ENCODE peak calls at places on chromosome 13, in six cellular contexts. N is activated CD8-positive, alpha-beta memory T cell treated with anti-CD3 and anti-CD28 coated beads for 4 hours; A is cardiac muscle cell; R is MM.1S; Y is midbrain; E is right lobe of liver. Q is an unnamed sample.

GRCh38 chr13:113935523-113935922 is 38.4 kb downstream of the C13orf46 start:
- DNase-seq in N (no peak), R (no peak), Y (no peak), A (no peak), E (no peak), Q (no peak)

GRCh38 chr13:30388401-30389283 is 33.7 kb upstream of the UBE2L5 start:
- DNase-seq in Y (no peak), N (no peak), R (no peak), A (peak), E (peak), Q (no peak)

GRCh38 chr13:113061796-113062425 is 43.7 kb upstream of the F7 start:
- DNase-seq in Y (no peak), E (no peak), R (no peak), A (no peak), N (no peak), Q (no peak)

GRCh38 chr13:93420887-93421286 is 194.3 kb downstream of the GPC6 start:
- DNase-seq in E (no peak), A (no peak), Y (no peak), R (no peak), N (no peak), Q (no peak)

GRCh38 chr13:97212540-97213146 is 9.5 kb upstream of the MBNL2 start:
- DNase-seq in N (no peak), Y (peak), E (no peak), R (peak), A (peak), Q (no peak)

GRCh38 chr13:94620286-94620896 is 18.7 kb downstream of the GPR180 start:
- DNase-seq in N (no peak), Y (no peak), A (peak), E (no peak), R (peak), Q (no peak)

GRCh38 chr13:43227721-43228120 is 204.3 kb downstream of the DNAJC15 start:
- DNase-seq in R (no peak), Y (no peak), E (no peak), A (peak), N (no peak), Q (no peak)

GRCh38 chr13:100156786-100157185 is 67.9 kb downstream of the PCCA start:
- DNase-seq in Y (no peak), A (peak), E (no peak), N (no peak), R (no peak), Q (no peak)

GRCh38 chr13:71979616-71980015 is 112.6 kb upstream of the DACH1 start:
- DNase-seq in E (no peak), Y (no peak), R (peak), N (no peak), A (no peak), Q (no peak)

GRCh38 chr13:47420568-47420967 is 523.7 kb upstream of the HTR2A start:
- DNase-seq in R (no peak), Y (no peak), E (no peak), A (no peak), N (no peak), Q (no peak)

GRCh38 chr13:92743992-92744391 is 482.6 kb upstream of the GPC6 start:
- DNase-seq in R (no peak), N (no peak), Y (no peak), A (peak), E (no peak), Q (no peak)